ENCODE peak calls at places on chromosomes 4 and X, in six cellular contexts. E is left cardiac atrium, A is bronchial epithelial cell, T is ureter, G is H4, N is AML-193. S is an unnamed sample.

GRCh38 chr4:132227349-132228165 is 921.5 kb upstream of the PCDH10 start:
- DNase-seq in A (peak), N (no peak), G (peak), T (no peak), E (peak), S (peak)

GRCh38 chr4:152700151-152700550 is 20.4 kb upstream of the TMEM154 start:
- DNase-seq in N (no peak), E (no peak), G (no peak), T (no peak), A (no peak), S (no peak)

GRCh38 chrX:56733459-56734046 is 4.5 kb downstream of the NBDY start:
- DNase-seq in N (peak), A (peak), T (peak), G (peak), E (peak), S (peak)

GRCh38 chrX:20224814-20225487 is 41.8 kb downstream of the RPS6KA3 start:
- DNase-seq in G (peak), A (peak), N (no peak), T (no peak), E (no peak), S (no peak)

GRCh38 chr4:76364763-76365162 is 56.2 kb downstream of the CCDC158 start:
- DNase-seq in G (no peak), T (no peak), N (no peak), A (no peak), E (no peak), S (no peak)

GRCh38 chr4:17448689-17449088 is 63.2 kb downstream of the QDPR start:
- DNase-seq in A (peak), T (no peak), G (peak), N (peak), E (no peak), S (peak)

GRCh38 chr4:39976945-39977488 is 694 bp downstream of the PDS5A start:
- DNase-seq in N (no peak), E (peak), A (no peak), T (no peak), G (no peak), S (peak)

GRCh38 chr4:104302731-104303130 is 192.0 kb downstream of the CXXC4 start:
- DNase-seq in T (no peak), N (no peak), E (no peak), A (no peak), G (no peak), S (no peak)

GRCh38 chr4:170805352-170805751 is 715.6 kb upstream of the AADAT start:
- DNase-seq in E (no peak), N (no peak), T (no peak), G (no peak), A (no peak), S (no peak)

GRCh38 chrX:48511561-48511960 is 2.8 kb downstream of the PORCN start:
- DNase-seq in G (no peak), A (no peak), N (no peak), E (no peak), T (no peak), S (peak)

GRCh38 chr4:67727124-67727850 is 26.3 kb upstream of the UBA6 start:
- DNase-seq in E (no peak), T (no peak), N (no peak), A (peak), G (no peak), S (peak)

GRCh38 chrX:130623508-130623907 is 221.7 kb downstream of the RBMX2 start:
- DNase-seq in E (no peak), A (no peak), T (no peak), N (no peak), G (no peak), S (no peak)

GRCh38 chr4:69831646-69832325 is 28.2 kb downstream of the SULT1E1 start:
- DNase-seq in N (peak), G (no peak), A (no peak), T (no peak), E (no peak), S (no peak)

GRCh38 chrX:134999469-134999868 is 8.7 kb downstream of the SMIM10 start:
- DNase-seq in T (no peak), A (peak), E (no peak), N (peak), G (peak), S (peak)

GRCh38 chrX:28787206-28787605 is 200.0 kb downstream of the IL1RAPL1 start:
- DNase-seq in G (peak), A (peak), T (no peak), E (no peak), N (no peak), S (peak)

GRCh38 chr4:88457307-88458090 is 580 bp downstream of the HERC5 start:
- DNase-seq in G (peak), E (peak), N (no peak), T (peak), A (no peak), S (peak)

GRCh38 chrX:20521245-20521644 is 254.5 kb upstream of the RPS6KA3 start:
- DNase-seq in T (no peak), N (no peak), E (no peak), G (peak), A (peak), S (peak)

GRCh38 chrX:107825698-107826285 is at the start of gene MID2:
- DNase-seq in T (peak), N (no peak), G (peak), A (peak), E (peak), S (peak)

GRCh38 chrX:136779346-136779781 is 1.4 kb downstream of the ARHGEF6 start:
- DNase-seq in T (no peak), A (no peak), G (no peak), E (no peak), N (peak), S (no peak)

GRCh38 chr4:89538171-89538570 is 230.6 kb upstream of the GPRIN3 start:
- DNase-seq in E (no peak), G (no peak), T (no peak), A (no peak), N (no peak), S (no peak)

GRCh38 chr4:145618210-145618911 is 824 bp upstream of the MMAA start:
- DNase-seq in N (peak), T (no peak), A (no peak), E (peak), G (no peak), S (no peak)

GRCh38 chrX:74132265-74132664 is 171.7 kb upstream of the ZCCHC13 start:
- DNase-seq in E (no peak), T (no peak), A (no peak), G (no peak), N (no peak), S (no peak)